ENCODE peak calls at places on chromosome 18, in six cellular contexts. I, B, X, U, Q and M are unnamed samples. For H3K4me1, the result is how much of the 10 kb centered on the place peaks cover.

GRCh38 chr18:75625966-75626365 is 198.5 kb upstream of the SMIM21 start:
- DNase-seq in I (no peak), B (no peak), X (no peak), U (no peak), Q (peak), M (no peak)

GRCh38 chr18:36595818-36596215 is 233.0 kb downstream of the TPGS2 start:
- DNase-seq in I (no peak), B (no peak), X (no peak), U (no peak), Q (no peak), M (no peak)

GRCh38 chr18:23115683-23116096 is 19.6 kb upstream of the CABLES1 start:
- DNase-seq in I (no peak), B (no peak), X (no peak), U (no peak), Q (peak), M (no peak)

GRCh38 chr18:74299746-74300145 is 8.0 kb upstream of the CYB5A start:
- DNase-seq in I (no peak), B (no peak), X (no peak), U (no peak), Q (peak), M (no peak)

GRCh38 chr18:76823574-76823973 is 1.2 kb downstream of the ZNF236 start:
- DNase-seq in I (no peak), B (peak), X (peak), U (no peak), Q (no peak), M (peak)

GRCh38 chr18:65751145-65752085 is 603 bp downstream of the CDH7 start:
- DNase-seq in I (no peak), B (peak), X (no peak), U (no peak), Q (no peak), M (no peak)

GRCh38 chr18:12791631-12792030 is 88.8 kb downstream of the PSMG2 start:
- DNase-seq in I (no peak), B (no peak), X (no peak), U (no peak), Q (no peak), M (no peak)

GRCh38 chr18:63890950-63891304 is 3.4 kb downstream of the SERPINB2 start:
- DNase-seq in I (no peak), B (no peak), X (no peak), U (no peak), Q (no peak), M (no peak)

GRCh38 chr18:11761553-11761952 is 72.5 kb downstream of the GNAL start:
- DNase-seq in I (no peak), B (no peak), X (no peak), U (no peak), Q (no peak), M (no peak)

GRCh38 chr18:76805221-76805620 is 17.1 kb upstream of the ZNF236 start:
- DNase-seq in I (no peak), B (no peak), X (no peak), U (no peak), Q (peak), M (no peak)

GRCh38 chr18:65415167-65415566 is 335.6 kb upstream of the CDH7 start:
- DNase-seq in I (no peak), B (no peak), X (no peak), U (no peak), Q (no peak), M (no peak)

GRCh38 chr18:45749918-45750689 is 26.1 kb downstream of the SLC14A1 start:
- DNase-seq in I (no peak), B (no peak), X (no peak), U (no peak), Q (no peak), M (no peak)

GRCh38 chr18:55018602-55019001 is 59.3 kb upstream of the CCDC68 start:
- DNase-seq in I (no peak), B (no peak), X (no peak), U (no peak), Q (no peak), M (no peak)

GRCh38 chr18:35983818-35984217 is 11.3 kb downstream of the RMP24 start:
- DNase-seq in I (no peak), B (no peak), X (no peak), U (no peak), Q (no peak), M (no peak)

GRCh38 chr18:51857989-51858388 is 482.0 kb upstream of the DCC start:
- DNase-seq in I (no peak), B (no peak), X (no peak), U (no peak), Q (no peak), M (no peak)

GRCh38 chr18:77043541-77044280 is 88.9 kb downstream of the MBP start:
- DNase-seq in I (no peak), B (no peak), X (no peak), U (no peak), Q (no peak), M (no peak)

GRCh38 chr18:13107074-13107473 is 111.5 kb upstream of the LDLRAD4 start:
- DNase-seq in I (no peak), B (no peak), X (no peak), U (no peak), Q (no peak), M (no peak)

GRCh38 chr18:22108674-22109073 is 60.7 kb upstream of the GATA6 start:
- DNase-seq in I (no peak), B (no peak), X (no peak), U (peak), Q (no peak), M (no peak)

GRCh38 chr18:79463424-79463960 is 67.8 kb downstream of the NFATC1 start:
- DNase-seq in I (no peak), B (no peak), X (no peak), U (no peak), Q (no peak), M (no peak)

GRCh38 chr18:49094979-49095632 is 144.3 kb upstream of the SMAD7 start:
- DNase-seq in I (no peak), B (no peak), X (no peak), U (no peak), Q (peak), M (no peak)

GRCh38 chr18:27713727-27714080 is 463.2 kb downstream of the CDH2 start:
- DNase-seq in I (no peak), B (no peak), X (no peak), U (no peak), Q (no peak), M (no peak)

GRCh38 chr18:13103366-13103765 is 112.2 kb downstream of the CEP192 start:
- DNase-seq in I (no peak), B (no peak), X (no peak), U (no peak), Q (no peak), M (no peak)

GRCh38 chr18:32454667-32455066 is 16.0 kb downstream of the GAREM1 start:
- DNase-seq in I (no peak), B (no peak), X (no peak), U (no peak), Q (no peak), M (no peak)

GRCh38 chr18:70464343-70465114 is 175.7 kb downstream of the SOCS6 start:
- DNase-seq in I (peak), B (peak), X (peak), U (peak), Q (peak), M (no peak)

GRCh38 chr18:57447154-57447621 is 12.0 kb downstream of the ONECUT2 start:
- DNase-seq in I (no peak), B (no peak), X (no peak), U (no peak), Q (no peak), M (no peak)

GRCh38 chr18:21735452-21736015 is 5.1 kb upstream of the MIB1 start:
- DNase-seq in I (peak), B (peak), X (no peak), U (peak), Q (no peak), M (no peak)

GRCh38 chr18:47191956-47192355 is 15.8 kb upstream of the IER3IP1 start:
- DNase-seq in I (no peak), B (no peak), X (no peak), U (no peak), Q (peak), M (no peak)

GRCh38 chr18:13446024-13446423 is 227.5 kb downstream of the LDLRAD4 start:
- DNase-seq in I (no peak), B (no peak), X (no peak), U (no peak), Q (no peak), M (no peak)

GRCh38 chr18:10490401-10491289 is 35.2 kb upstream of the NAPG start:
- DNase-seq in I (peak), B (no peak), X (no peak), U (no peak), Q (no peak), M (no peak)
- TF ChIP-seq CTCF in I (no peak), B (peak), X (no peak), U (no peak), Q (no peak), M (no peak)

GRCh38 chr18:59902993-59903610 is 3.3 kb downstream of the PMAIP1 start:
- DNase-seq in I (no peak), B (no peak), X (no peak), U (no peak), Q (no peak), M (no peak)
- H3K4me1 ChIP-seq in I (under half), B (under half), X (under half), U (under half), Q (under half), M (under half)

DNA sequence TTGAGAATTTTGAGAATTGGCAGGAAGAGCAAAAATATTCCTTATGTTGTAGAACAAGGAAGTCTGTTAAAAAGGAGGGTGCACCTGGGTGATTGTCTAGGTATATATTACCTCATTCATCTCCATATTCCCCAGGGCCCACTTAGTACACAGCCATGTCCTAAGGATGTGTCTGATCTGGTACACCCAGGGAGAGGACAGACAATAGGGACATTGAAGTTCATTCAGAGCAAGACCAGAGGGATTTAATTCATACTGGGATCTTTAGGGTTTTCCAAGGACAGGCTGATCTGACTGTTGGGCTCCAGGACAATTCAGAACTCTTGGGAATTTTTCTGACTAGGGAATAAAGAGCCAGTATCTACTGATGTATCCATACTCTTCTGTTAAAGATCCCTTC is 112.1 kb downstream of the PHLPP1 start:
- DNase-seq in I (no peak), B (no peak), X (no peak), U (no peak), Q (no peak), M (no peak)
- H3K27ac ChIP-seq in I (no peak), B (no peak), X (no peak), U (no peak), Q (no peak), M (no peak)

DNA sequence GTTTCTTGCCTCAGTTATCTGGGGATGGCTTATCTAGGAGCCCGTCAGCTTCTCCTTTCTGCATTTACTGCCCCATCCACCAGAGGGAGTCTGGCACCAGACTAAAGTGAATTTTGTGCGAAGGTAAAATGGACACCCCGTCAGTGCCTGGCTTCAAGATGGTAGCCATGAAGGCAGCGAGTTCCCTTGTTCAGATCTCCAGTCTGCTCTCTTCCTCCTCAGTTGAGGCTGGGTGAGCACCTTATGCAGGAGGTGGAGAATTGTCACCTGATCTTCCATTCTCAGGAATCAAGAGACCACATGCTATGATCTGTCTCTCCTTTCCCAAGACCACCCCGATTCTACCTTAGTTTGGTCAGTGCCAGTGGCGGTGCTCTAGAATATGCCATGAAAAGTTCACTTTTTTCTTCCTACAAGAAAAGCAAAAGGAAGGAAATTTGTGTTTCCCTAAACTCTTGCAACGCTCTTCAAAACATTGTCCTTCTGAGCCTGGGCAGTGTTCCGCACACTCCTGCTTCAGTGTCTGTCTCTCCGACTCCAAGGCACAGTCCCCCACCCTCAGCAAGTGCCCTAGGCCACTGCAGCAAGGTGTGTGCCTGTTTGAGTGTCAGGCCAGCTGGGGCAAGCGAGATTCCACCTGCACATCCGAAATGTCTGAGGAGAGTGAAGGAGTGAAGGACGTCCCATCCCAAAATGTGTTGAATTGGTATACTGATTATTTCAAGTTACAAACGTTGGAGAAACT is 168.6 kb downstream of the SS18 start:
- DNase-seq in I (no peak), B (no peak), X (no peak), U (peak), Q (peak), M (no peak)
- TF ChIP-seq CTCF in I (no peak), B (peak), X (peak), U (peak), Q (peak), M (peak)

DNA sequence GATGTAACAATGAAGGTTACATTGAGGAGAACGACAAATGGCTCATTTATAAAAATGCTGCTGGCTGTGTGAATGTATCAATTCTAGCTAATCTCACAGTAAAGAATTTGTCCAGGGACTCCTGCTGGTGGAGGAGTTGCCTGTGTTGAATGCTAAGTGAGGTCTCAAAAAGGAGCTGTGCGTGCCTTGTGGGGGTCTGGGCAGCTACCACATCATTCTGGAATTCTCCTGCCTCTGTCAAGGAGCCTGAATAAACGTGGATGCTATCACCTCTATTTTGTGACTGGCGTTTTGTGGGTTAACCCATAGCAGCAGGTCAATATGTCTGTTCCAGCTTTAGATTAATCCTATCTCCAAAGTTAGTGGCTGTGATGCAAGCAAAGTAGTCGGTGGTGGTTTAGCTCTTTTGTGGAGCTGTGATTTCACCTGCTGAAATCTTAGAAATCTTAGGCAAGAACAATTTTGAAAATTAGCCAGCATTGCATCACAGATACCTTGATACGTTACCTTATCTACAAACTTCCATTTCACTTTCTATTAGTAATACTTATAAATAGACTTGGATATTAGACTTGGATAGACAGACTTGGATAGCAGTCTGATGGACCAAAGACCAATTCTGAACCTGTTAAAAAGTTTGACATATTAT is 96.8 kb downstream of the MTCL1 start:
- DNase-seq in I (no peak), B (no peak), X (no peak), U (no peak), Q (no peak), M (no peak)
- H3K4me1 ChIP-seq in I (under half), B (under half), X (under half), U (half or more), Q (under half), M (under half)

DNA sequence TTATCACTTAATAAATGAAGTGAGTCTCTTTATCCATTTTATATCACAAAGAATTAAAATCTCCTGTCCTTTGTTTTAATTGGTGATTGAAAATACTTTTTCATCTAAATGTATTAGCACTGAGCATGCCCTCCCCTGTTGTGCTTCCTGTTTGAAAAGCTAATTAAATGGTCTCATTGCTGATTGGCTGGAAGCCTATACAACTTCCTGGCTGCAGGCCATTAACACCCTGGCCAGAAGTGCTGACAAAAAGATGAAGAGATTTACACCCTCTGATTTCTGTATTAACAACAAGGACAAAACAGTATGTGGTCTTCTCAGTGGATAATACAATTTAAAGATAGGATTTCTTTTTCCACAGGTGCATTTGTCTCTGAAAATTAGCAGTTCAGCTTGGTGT is 548.0 kb downstream of the DCC start:
- DNase-seq in I (no peak), B (no peak), X (no peak), U (no peak), Q (no peak), M (no peak)
- H3K27ac ChIP-seq in I (no peak), B (no peak), X (no peak), U (no peak), Q (no peak), M (no peak)

GRCh38 chr18:72826736-72827135 is 41.1 kb downstream of the NETO1 start:
- DNase-seq in I (no peak), B (no peak), X (no peak), U (no peak), Q (no peak), M (no peak)
- TF ChIP-seq CTCF in I (no peak), B (no peak), X (no peak), U (no peak), Q (no peak), M (no peak)

GRCh38 chr18:68962623-68963022 is 164.7 kb downstream of the CCDC102B start:
- DNase-seq in I (no peak), B (no peak), X (no peak), U (no peak), Q (peak), M (no peak)

GRCh38 chr18:68960355-68960754 is 162.5 kb downstream of the CCDC102B start:
- DNase-seq in I (no peak), B (no peak), X (no peak), U (no peak), Q (peak), M (no peak)

GRCh38 chr18:68956650-68957049 is 158.8 kb downstream of the CCDC102B start:
- DNase-seq in I (no peak), B (no peak), X (no peak), U (no peak), Q (no peak), M (no peak)
- H3K4me1 ChIP-seq in I (under half), B (under half), X (under half), U (under half), Q (under half), M (under half)

DNA sequence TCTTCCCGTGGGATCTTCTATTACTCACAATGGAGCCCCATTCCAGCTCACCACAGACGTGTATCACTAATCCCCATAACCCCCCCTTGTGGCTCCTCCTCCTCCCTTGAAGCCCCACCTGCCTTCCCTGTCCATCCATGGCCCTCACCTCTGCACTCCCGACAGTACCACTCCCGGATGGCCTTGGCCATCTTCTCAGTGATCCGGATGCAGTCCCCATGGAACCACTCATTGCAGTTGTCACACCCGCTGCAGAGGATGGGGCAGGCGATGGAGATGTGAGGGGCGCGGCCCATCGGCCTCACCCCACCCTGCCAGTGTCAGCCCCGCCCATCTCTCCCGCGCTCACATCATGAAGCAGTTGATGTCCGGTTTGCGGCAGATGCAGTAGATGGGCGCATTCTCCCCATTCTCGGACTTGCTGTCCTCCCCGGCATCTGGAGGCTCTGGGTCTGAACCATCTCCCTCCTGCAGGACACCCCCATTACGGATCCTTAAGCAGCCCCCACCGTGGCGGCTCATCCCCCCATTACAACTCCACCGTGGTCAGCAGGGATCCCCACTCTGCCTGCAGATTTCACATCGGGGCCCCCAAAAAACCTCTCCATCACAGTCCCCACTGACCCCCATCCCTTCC is 983 bp downstream of the CXXC1 start:
- DNase-seq in I (no peak), B (no peak), X (no peak), U (no peak), Q (peak), M (peak)
- H3K27ac ChIP-seq in I (peak), B (peak), X (peak), U (peak), Q (peak), M (peak)